ENCODE peak calls at places on chromosome 18, in six cellular contexts. Y, Q, H, F, I and Z are unnamed samples.
A peak's percentile ranks its signal among the peaks of the same experiment; 100 is the strongest.

GRCh38 chr18:73043231-73044000 is 175.6 kb upstream of the NETO1 start:
- DNase-seq in Y (no peak), Q (no peak), H (no peak), F (peak; percentile 84), I (no peak), Z (no peak)

GRCh38 chr18:24727685-24728084 is 267.2 kb downstream of the HRH4 start:
- DNase-seq in Y (no peak), Q (no peak), H (no peak), F (no peak), I (no peak), Z (no peak)

GRCh38 chr18:35059280-35059927 is 18.2 kb downstream of the MAPRE2 start:
- DNase-seq in Y (no peak), Q (no peak), H (no peak), F (peak; percentile 88), I (no peak), Z (no peak)

GRCh38 chr18:74577019-74577418 is 20.7 kb upstream of the ZNF407 start:
- DNase-seq in Y (no peak), Q (no peak), H (no peak), F (no peak), I (no peak), Z (no peak)

GRCh38 chr18:47254341-47254939 is 3.0 kb upstream of the SKOR2 start:
- DNase-seq in Y (no peak), Q (no peak), H (no peak), F (no peak), I (peak; percentile 32), Z (peak; percentile 65)

GRCh38 chr18:45910405-45911023 is 56.6 kb downstream of the EPG5 start:
- DNase-seq in Y (no peak), Q (no peak), H (peak; percentile 53), F (no peak), I (peak; percentile 64), Z (peak; percentile 41)

GRCh38 chr18:51288582-51288981 is 91.1 kb upstream of the MEX3C start:
- DNase-seq in Y (no peak), Q (no peak), H (no peak), F (no peak), I (no peak), Z (no peak)

GRCh38 chr18:36149514-36150289 is 20.0 kb downstream of the ELP2 start:
- DNase-seq in Y (no peak), Q (no peak), H (no peak), F (no peak), I (no peak), Z (no peak)

GRCh38 chr18:58135170-58135569 is 91.1 kb downstream of the NEDD4L start:
- DNase-seq in Y (no peak), Q (no peak), H (no peak), F (no peak), I (peak; percentile 9), Z (peak; percentile 82)